ENCODE peak calls at places on chromosome 12, in five cellular contexts. J is A549, U is K562, A is GM12878, B is HepG2. X is an unnamed sample.

GRCh38 chr12:132593938-132594358 is 16.4 kb downstream of the LRCOL1 start:
- DNase-seq in J (peak; percentile 92), U (peak; percentile 92), A (no peak), B (peak; percentile 96), X (peak; percentile 90)

GRCh38 chr12:12018454-12018853 is 52.3 kb upstream of the BCL2L14 start:
- DNase-seq in J (no peak), U (no peak), A (no peak), B (no peak), X (no peak)

GRCh38 chr12:109581856-109582255 is 8.3 kb downstream of the MVK start:
- DNase-seq in J (no peak), U (no peak), A (no peak), B (no peak), X (no peak)

GRCh38 chr12:124927325-124928094 is 13.1 kb upstream of the UBC start:
- DNase-seq in J (peak; percentile 81), U (peak; percentile 86), A (peak; percentile 90), B (peak; percentile 85), X (peak; percentile 94)

GRCh38 chr12:99005601-99006000 is 360.5 kb downstream of the APAF1 start:
- DNase-seq in J (no peak), U (no peak), A (no peak), B (no peak), X (no peak)

GRCh38 chr12:106205208-106206069 is 42.4 kb downstream of the CKAP4 start:
- DNase-seq in J (no peak), U (no peak), A (no peak), B (peak; percentile 20), X (no peak)

GRCh38 chr12:3083949-3084348 is 6.8 kb downstream of the TSPAN9 start:
- DNase-seq in J (no peak), U (no peak), A (no peak), B (no peak), X (no peak)

GRCh38 chr12:53344487-53344823 is 8.3 kb upstream of the SP7 start:
- DNase-seq in J (no peak), U (no peak), A (no peak), B (no peak), X (no peak)

GRCh38 chr12:6950944-6951540 is at the start of gene PTPN6:
- DNase-seq in J (no peak), U (no peak), A (no peak), B (no peak), X (no peak)

GRCh38 chr12:26101833-26102232 is 23.0 kb downstream of the BHLHE41 start:
- DNase-seq in J (no peak), U (no peak), A (no peak), B (no peak), X (no peak)

GRCh38 chr12:66903782-66904396 is 225.0 kb upstream of the GRIP1 start:
- DNase-seq in J (no peak), U (no peak), A (no peak), B (no peak), X (no peak)

GRCh38 chr12:120468846-120469449 is 600 bp downstream of the SRSF9 start:
- DNase-seq in J (peak; percentile 36), U (peak; percentile 81), A (no peak), B (no peak), X (no peak)

GRCh38 chr12:26240329-26240815 is 45.0 kb downstream of the SSPN start:
- DNase-seq in J (no peak), U (no peak), A (no peak), B (no peak), X (no peak)

GRCh38 chr12:1277905-1278304 is 286.9 kb downstream of the ERC1 start:
- DNase-seq in J (no peak), U (no peak), A (no peak), B (peak; percentile 64), X (no peak)

GRCh38 chr12:1279050-1279449 is 288.0 kb downstream of the ERC1 start:
- DNase-seq in J (no peak), U (no peak), A (no peak), B (no peak), X (no peak)

GRCh38 chr12:1282670-1283361 is 291.8 kb downstream of the ERC1 start:
- DNase-seq in J (no peak), U (no peak), A (no peak), B (no peak), X (no peak)

GRCh38 chr12:1284611-1285010 is 293.6 kb downstream of the ERC1 start:
- DNase-seq in J (no peak), U (no peak), A (no peak), B (no peak), X (no peak)

GRCh38 chr12:1281683-1282366 is 290.8 kb downstream of the ERC1 start:
- DNase-seq in J (no peak), U (peak; percentile 14), A (no peak), B (no peak), X (no peak)
- TF ChIP-seq ESRRA in J (no peak), U (no peak), A (no peak), B (no peak), X (no peak)

DNA sequence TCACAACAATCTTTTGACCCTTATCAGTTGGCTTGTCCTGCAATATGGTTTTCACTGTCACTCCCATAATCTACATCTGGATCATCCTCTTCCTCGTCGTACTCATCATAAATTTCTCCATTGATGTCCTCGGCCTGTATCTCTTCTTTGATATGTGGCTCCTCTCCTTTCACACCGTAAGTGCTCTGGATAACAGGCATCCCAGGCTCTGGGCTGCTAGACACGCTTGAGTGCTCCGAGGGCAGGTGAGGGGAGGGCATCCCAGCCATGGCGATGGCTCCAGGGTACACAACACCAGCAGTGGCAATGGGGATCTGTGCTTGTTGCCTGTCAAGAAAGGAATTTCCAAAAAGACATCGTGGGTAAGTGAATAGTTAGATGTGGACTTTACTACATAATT is 415.3 kb downstream of the SOX5 start:
- DNase-seq in J (no peak), U (no peak), A (no peak), B (no peak), X (no peak)
- TF ChIP-seq ESRRA in J (no peak), U (no peak), A (no peak), B (no peak), X (no peak)

DNA sequence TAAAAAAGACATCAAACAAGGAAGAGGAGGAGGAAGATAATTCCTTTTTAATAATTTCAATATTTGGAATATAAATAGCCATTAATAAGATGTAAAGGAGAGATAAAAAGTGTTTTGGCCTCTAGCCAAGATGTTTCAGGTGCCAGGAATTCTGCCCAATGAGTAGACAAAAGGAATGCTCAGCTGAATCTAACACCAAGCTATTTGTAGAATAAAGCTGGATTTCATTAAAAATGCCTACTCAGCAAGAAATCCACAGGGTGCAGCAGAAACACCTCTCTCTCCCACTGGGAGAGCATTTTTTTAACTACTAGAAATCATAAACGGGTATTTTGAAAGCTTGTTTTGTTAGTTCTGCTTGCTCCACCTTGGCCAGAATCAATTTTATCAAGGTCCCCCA is 4.1 kb upstream of the STAB2 start:
- DNase-seq in J (no peak), U (no peak), A (no peak), B (no peak), X (no peak)
- TF ChIP-seq ESRRA in J (no peak), U (no peak), A (no peak), B (no peak), X (no peak)

GRCh38 chr12:1716911-1717310 is 26.0 kb downstream of the ADIPOR2 start:
- DNase-seq in J (no peak), U (no peak), A (no peak), B (no peak), X (no peak)
- TF ChIP-seq ESRRA in J (no peak), U (no peak), A (no peak), B (no peak), X (no peak)

GRCh38 chr12:10241276-10241675 is 28.6 kb downstream of the GABARAPL1 start:
- DNase-seq in J (no peak), U (no peak), A (no peak), B (no peak), X (no peak)

GRCh38 chr12:10243803-10244520 is 31.3 kb downstream of the GABARAPL1 start:
- DNase-seq in J (no peak), U (no peak), A (peak; percentile 58), B (no peak), X (no peak)

GRCh38 chr12:10241781-10242180 is 29.1 kb downstream of the GABARAPL1 start:
- DNase-seq in J (no peak), U (no peak), A (no peak), B (no peak), X (no peak)

GRCh38 chr12:10247659-10248058 is 35.0 kb downstream of the GABARAPL1 start:
- DNase-seq in J (no peak), U (no peak), A (no peak), B (no peak), X (no peak)

DNA sequence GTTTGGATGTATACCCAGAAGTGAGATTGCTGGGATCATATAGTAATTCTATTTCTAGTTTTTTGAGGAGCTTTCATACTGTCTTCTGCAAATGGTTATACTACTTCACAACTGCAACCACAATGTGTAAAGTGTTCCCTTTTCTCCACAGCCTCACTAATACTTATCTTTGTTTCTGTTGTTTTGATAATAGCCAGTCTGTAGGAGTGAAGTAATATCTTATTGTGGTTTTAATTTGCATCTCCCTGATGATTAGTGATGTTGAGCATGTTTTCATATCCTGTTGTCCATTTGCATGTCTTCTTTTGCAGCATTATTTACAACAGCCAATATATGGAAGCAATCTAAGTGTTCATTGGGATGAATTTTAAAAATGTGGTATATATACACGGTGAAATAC is 29.9 kb downstream of the GABARAPL1 start:
- DNase-seq in J (no peak), U (no peak), A (no peak), B (no peak), X (no peak)
- TF ChIP-seq ESRRA in J (no peak), U (no peak), A (no peak), B (no peak), X (no peak)

GRCh38 chr12:79552186-79552585 is 138.6 kb downstream of the PAWR start:
- DNase-seq in J (no peak), U (no peak), A (no peak), B (no peak), X (no peak)

GRCh38 chr12:79558924-79559469 is 131.8 kb downstream of the PAWR start:
- DNase-seq in J (no peak), U (no peak), A (no peak), B (no peak), X (no peak)

GRCh38 chr12:79553863-79554574 is 136.7 kb downstream of the PAWR start:
- DNase-seq in J (no peak), U (no peak), A (no peak), B (no peak), X (no peak)

GRCh38 chr12:79557690-79558315 is 133.0 kb downstream of the PAWR start:
- DNase-seq in J (no peak), U (no peak), A (no peak), B (no peak), X (no peak)

GRCh38 chr12:79555006-79555925 is 135.5 kb downstream of the PAWR start:
- DNase-seq in J (no peak), U (no peak), A (no peak), B (peak; percentile 62), X (no peak)
- TF ChIP-seq ESRRA in J (no peak), U (no peak), A (no peak), B (no peak), X (no peak)

DNA sequence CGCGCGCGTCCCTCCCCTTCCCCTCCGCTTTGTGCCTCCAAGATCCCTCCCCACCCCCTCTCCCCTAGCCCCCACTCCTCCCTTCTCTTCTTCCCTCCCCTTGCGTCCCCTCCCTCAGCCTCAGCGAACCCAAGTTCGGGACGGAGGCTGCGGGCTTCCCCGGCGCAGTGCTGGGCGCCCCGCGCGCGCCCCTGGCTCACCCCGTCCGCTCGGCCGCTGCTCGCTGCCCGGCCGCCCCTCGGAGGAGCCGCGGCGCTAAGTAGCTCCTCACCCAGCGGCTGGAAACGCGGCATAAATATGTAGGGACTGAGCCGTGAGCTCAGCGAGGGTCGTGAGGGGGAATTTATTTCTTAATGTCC is at the start of gene NOS1:
- DNase-seq in J (no peak), U (no peak), A (no peak), B (no peak), X (peak; percentile 45)
- TF ChIP-seq ESRRA in J (no peak), U (no peak), A (no peak), B (no peak), X (no peak)

GRCh38 chr12:83477289-83477688 is 790.6 kb downstream of the TMTC2 start:
- DNase-seq in J (no peak), U (no peak), A (no peak), B (no peak), X (no peak)
- TF ChIP-seq ESRRA in J (no peak), U (no peak), A (no peak), B (no peak), X (no peak)